ENCODE peak calls at places on chromosome 4, in five cellular contexts. E is hepatocyte, T is tibial artery, M is A549, A is heart left ventricle. G is an unnamed sample.

GRCh38 chr4:105196523-105197145 is 50.0 kb downstream of the TET2 start:
- DNase-seq in E (no peak), T (no peak), M (peak; percentile 6), A (no peak), G (no peak)

GRCh38 chr4:150591284-150591874 is 9.4 kb downstream of the MAB21L2 start:
- DNase-seq in E (peak; percentile 9), T (no peak), M (peak; percentile 15), A (no peak), G (no peak)

GRCh38 chr4:86935833-86936721 is 1.3 kb downstream of the AFF1 start:
- DNase-seq in E (peak; percentile 75), T (peak; percentile 73), M (peak; percentile 82), A (peak; percentile 63), G (peak; percentile 55)

GRCh38 chr4:180557348-180557747 is 1685.9 kb upstream of the TENM3 start:
- DNase-seq in E (no peak), T (no peak), M (no peak), A (no peak), G (no peak)

GRCh38 chr4:115969756-115970155 is 856.3 kb upstream of the NDST4 start:
- DNase-seq in E (no peak), T (no peak), M (peak; percentile 0), A (no peak), G (no peak)

GRCh38 chr4:129446074-129446473 is 350.1 kb downstream of the C4orf33 start:
- DNase-seq in E (no peak), T (no peak), M (no peak), A (no peak), G (no peak)

GRCh38 chr4:130530505-130530904 is 1434.6 kb downstream of the C4orf33 start:
- DNase-seq in E (no peak), T (no peak), M (no peak), A (no peak), G (no peak)

GRCh38 chr4:3041192-3042142 is 32.9 kb downstream of the HTT-AS start:
- DNase-seq in E (no peak), T (peak; percentile 67), M (no peak), A (peak; percentile 67), G (peak; percentile 65)

DNA sequence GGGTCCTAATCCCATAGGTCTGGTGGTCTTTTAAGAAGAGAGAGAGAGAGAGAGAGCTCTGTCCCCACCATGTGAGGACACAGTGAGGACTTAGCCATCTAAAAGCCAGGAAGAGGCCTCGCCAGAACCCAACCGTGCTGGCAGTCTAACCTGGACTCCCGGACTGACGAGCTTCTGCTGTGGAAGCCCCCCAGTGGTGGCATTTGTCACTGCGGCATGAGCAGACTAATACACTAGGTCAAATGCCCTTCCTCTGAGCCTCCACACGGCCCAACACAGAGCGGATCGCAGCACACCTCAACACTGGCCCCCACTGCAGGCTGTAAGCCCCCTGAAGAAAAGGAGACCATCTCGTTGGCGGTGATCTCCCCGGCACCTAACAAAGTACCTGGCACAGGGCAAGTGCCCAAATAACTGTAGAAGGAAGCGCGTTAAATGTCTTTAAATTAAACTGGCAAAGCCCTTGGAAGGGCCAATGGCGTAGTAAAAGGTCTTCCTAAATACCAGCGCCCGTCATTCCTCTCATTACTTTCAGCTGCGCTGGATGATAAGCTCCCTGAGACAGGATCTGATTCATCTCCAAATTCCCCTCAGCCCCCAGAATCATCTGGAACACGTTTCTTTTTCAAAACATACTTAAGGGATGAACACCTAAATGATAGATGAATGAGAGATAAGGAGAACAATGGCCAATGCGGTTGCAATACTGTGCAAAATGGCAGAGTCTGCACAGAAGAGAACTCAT is 95.2 kb downstream of the AFAP1 start:
- DNase-seq in E (peak; percentile 77), T (peak; percentile 70), M (peak; percentile 86), A (peak; percentile 74), G (peak; percentile 79)
- TF ChIP-seq CTCF in E (peak; percentile 51), T (peak; percentile 66), M (peak; percentile 47), A (peak; percentile 61), G (peak; percentile 62)

GRCh38 chr4:92618968-92619367 is 315.2 kb downstream of the GRID2 start:
- DNase-seq in E (peak; percentile 6), T (no peak), M (peak; percentile 4), A (no peak), G (no peak)

DNA sequence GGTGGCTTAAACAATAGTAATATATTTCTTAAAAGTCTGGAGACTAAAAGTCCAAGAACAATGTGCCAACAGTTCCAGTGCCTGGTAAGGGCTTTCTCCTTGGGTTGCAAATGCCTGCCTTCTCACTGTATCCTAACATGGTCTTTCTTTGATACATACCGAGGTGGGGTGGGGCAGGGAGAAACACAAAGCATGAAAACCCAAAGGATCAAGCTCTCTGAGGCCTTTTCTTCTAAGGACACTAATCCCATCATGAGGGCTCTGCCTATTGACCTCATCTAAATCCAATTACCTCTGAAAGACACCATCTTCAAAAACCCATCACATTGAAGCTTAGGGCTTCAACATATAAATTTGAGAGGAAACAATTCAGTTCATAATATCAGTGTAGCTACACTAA is 311.3 kb downstream of the GRID2 start:
- DNase-seq in E (no peak), T (no peak), M (no peak), A (no peak), G (no peak)
- H3K27ac ChIP-seq in E (no peak overlapping the region), T (no peak overlapping the region), M (no peak overlapping the region), A (no peak overlapping the region), G (no peak overlapping the region)

GRCh38 chr4:96448315-96448872 is 608.5 kb downstream of the PDHA2 start:
- DNase-seq in E (no peak), T (no peak), M (no peak), A (no peak), G (no peak)
- H3K4me3 ChIP-seq in E (no peak overlapping the region), T (no peak overlapping the region), M (no peak overlapping the region), A (no peak overlapping the region), G (no peak overlapping the region)

GRCh38 chr4:71303850-71304249 is 35.0 kb upstream of the SLC4A4 start:
- DNase-seq in E (no peak), T (no peak), M (no peak), A (no peak), G (no peak)
- TF ChIP-seq CTCF in E (no peak), T (no peak), M (no peak), A (no peak), G (no peak)

GRCh38 chr4:7620086-7620813 is 185.5 kb upstream of the PSAPL1 start:
- DNase-seq in E (no peak), T (no peak), M (no peak), A (no peak), G (no peak)
- H3K27ac ChIP-seq in E (no peak overlapping the region), T (no peak overlapping the region), M (no peak overlapping the region), A (no peak overlapping the region), G (no peak overlapping the region)

GRCh38 chr4:168264903-168265302 is 53.6 kb downstream of the DDX60 start:
- DNase-seq in E (no peak), T (no peak), M (no peak), A (peak; percentile 79), G (peak; percentile 70)

GRCh38 chr4:168263039-168263438 is 55.5 kb downstream of the DDX60 start:
- DNase-seq in E (no peak), T (no peak), M (no peak), A (no peak), G (no peak)

GRCh38 chr4:168257663-168258235 is 60.8 kb downstream of the DDX60 start:
- DNase-seq in E (no peak), T (no peak), M (no peak), A (no peak), G (no peak)

GRCh38 chr4:168259096-168259495 is 59.5 kb downstream of the DDX60 start:
- DNase-seq in E (no peak), T (no peak), M (no peak), A (no peak), G (no peak)
- H3K4me3 ChIP-seq in E (no peak overlapping the region), T (no peak overlapping the region), M (no peak overlapping the region), A (no peak overlapping the region), G (no peak overlapping the region)

DNA sequence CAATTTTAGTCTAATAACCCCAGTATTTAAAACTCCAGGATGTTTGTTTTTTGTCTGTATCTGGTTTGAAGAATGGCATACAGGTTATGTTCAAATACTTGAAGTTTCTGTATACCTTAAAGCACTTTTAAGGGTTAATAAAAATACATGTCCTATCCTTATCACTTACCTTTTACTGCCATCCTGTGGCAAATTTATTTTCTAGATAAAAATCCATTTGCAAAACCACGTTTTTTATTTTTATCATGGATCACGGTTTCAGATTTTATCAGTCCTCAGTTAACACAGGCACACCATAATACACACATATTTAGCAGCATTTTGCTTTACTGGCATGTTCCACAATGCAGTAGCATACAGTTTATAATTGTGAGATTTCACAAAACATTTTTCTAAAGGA is 113.3 kb upstream of the H2AZ1 start:
- DNase-seq in E (no peak), T (no peak), M (peak; percentile 18), A (no peak), G (no peak)
- TF ChIP-seq CTCF in E (peak; percentile 17), T (no peak), M (peak; percentile 35), A (no peak), G (no peak)

G was measured in heart right ventricle.